ENCODE peak calls at places on chromosome 7, in four cellular contexts. One of them, this sample, is unnamed. For H3K4me1 and H3K36me3, the result is how much of the 10 kb centered on the place peaks cover.

GRCh38 chr7:45402480-45403218 is 171.5 kb upstream of the ADCY1 start:
- DNase-seq in GM23248: peak
- DNase-seq in NT2/D1: no peak
- DNase-seq in tibial nerve: peak
- DNase-seq in this sample: no peak

GRCh38 chr7:50308301-50309129 is 4.0 kb downstream of the IKZF1 start:
- DNase-seq in GM23248: no peak
- DNase-seq in NT2/D1: no peak
- DNase-seq in tibial nerve: no peak
- DNase-seq in this sample: no peak

GRCh38 chr7:142711722-142712616 is 37.3 kb upstream of the PRSS1 start:
- DNase-seq in GM23248: peak
- DNase-seq in NT2/D1: no peak
- DNase-seq in tibial nerve: no peak
- DNase-seq in this sample: no peak

GRCh38 chr7:124874644-124875163 is 54.9 kb downstream of the POT1 start:
- DNase-seq in GM23248: no peak
- DNase-seq in NT2/D1: no peak
- DNase-seq in tibial nerve: no peak
- DNase-seq in this sample: no peak

GRCh38 chr7:135164357-135165021 is 6.0 kb downstream of the CYREN start:
- DNase-seq in GM23248: peak
- DNase-seq in NT2/D1: no peak
- DNase-seq in tibial nerve: no peak
- DNase-seq in this sample: no peak

GRCh38 chr7:57646219-57646900 is 196.4 kb downstream of the ZNF716 start:
- DNase-seq in GM23248: no peak
- DNase-seq in NT2/D1: no peak
- DNase-seq in tibial nerve: no peak
- DNase-seq in this sample: no peak

GRCh38 chr7:129610709-129611245 is 743 bp upstream of the NRF1 start:
- DNase-seq in GM23248: peak
- DNase-seq in NT2/D1: no peak
- DNase-seq in tibial nerve: no peak
- DNase-seq in this sample: no peak

GRCh38 chr7:69457912-69458491 is 140.3 kb upstream of the AUTS2 start:
- DNase-seq in GM23248: peak
- DNase-seq in NT2/D1: peak
- DNase-seq in tibial nerve: peak
- DNase-seq in this sample: no peak

GRCh38 chr7:147525295-147525694 is 1065.3 kb upstream of the C7orf33 start:
- DNase-seq in GM23248: no peak
- DNase-seq in NT2/D1: no peak
- DNase-seq in tibial nerve: no peak
- DNase-seq in this sample: no peak

GRCh38 chr7:81600608-81601007 is 169.2 kb downstream of the HGF start:
- DNase-seq in GM23248: peak
- DNase-seq in NT2/D1: no peak
- DNase-seq in tibial nerve: no peak
- DNase-seq in this sample: no peak

DNA sequence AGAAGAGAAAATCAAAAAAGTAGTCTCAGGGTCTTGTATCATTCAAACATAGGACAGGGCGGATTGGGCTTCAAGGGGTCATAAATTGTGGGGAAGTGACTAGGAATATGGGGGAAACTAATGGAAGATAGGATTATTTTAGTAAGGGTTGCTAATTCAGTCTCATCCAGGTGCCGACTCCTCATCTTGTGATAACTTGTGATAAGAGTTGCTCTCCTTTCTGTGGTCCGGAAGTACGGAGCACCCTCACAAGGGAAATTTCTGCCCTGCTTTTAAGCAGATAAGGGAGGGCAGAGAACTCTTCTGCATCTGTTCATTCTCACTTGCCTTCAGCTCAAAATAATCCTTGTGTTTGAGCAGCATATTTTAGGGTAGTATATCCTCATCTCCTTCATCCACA is 436.4 kb upstream of the LRGUK start:
- DNase-seq in GM23248: no peak
- DNase-seq in NT2/D1: no peak
- DNase-seq in tibial nerve: no peak
- DNase-seq in this sample: no peak
- H3K4me1 ChIP-seq in GM23248: under half
- H3K4me1 ChIP-seq in NT2/D1: under half
- H3K4me1 ChIP-seq in tibial nerve: under half
- H3K4me1 ChIP-seq in this sample: under half

GRCh38 chr7:1103009-1103788 is 15.3 kb downstream of the GPER1 start:
- DNase-seq in GM23248: no peak
- DNase-seq in NT2/D1: no peak
- DNase-seq in tibial nerve: no peak
- DNase-seq in this sample: no peak
- H3K36me3 ChIP-seq in GM23248: under half
- H3K36me3 ChIP-seq in NT2/D1: half or more
- H3K36me3 ChIP-seq in tibial nerve: under half
- H3K36me3 ChIP-seq in this sample: under half

GRCh38 chr7:98210513-98211220 is 572 bp upstream of the BHLHA15 start:
- DNase-seq in GM23248: peak
- DNase-seq in NT2/D1: no peak
- DNase-seq in tibial nerve: no peak
- DNase-seq in this sample: no peak
- H3K4me3 ChIP-seq in GM23248: peak
- H3K4me3 ChIP-seq in NT2/D1: peak
- H3K4me3 ChIP-seq in tibial nerve: peak
- H3K4me3 ChIP-seq in this sample: no peak

GRCh38 chr7:139610595-139610994 is 87.1 kb downstream of the CLEC2L start:
- DNase-seq in GM23248: no peak
- DNase-seq in NT2/D1: no peak
- DNase-seq in tibial nerve: no peak
- DNase-seq in this sample: no peak
- H3K4me1 ChIP-seq in GM23248: under half
- H3K4me1 ChIP-seq in NT2/D1: under half
- H3K4me1 ChIP-seq in tibial nerve: under half
- H3K4me1 ChIP-seq in this sample: under half

GRCh38 chr7:152128252-152128651 is 102.8 kb downstream of the GALNT11 start:
- DNase-seq in GM23248: no peak
- DNase-seq in NT2/D1: no peak
- DNase-seq in tibial nerve: no peak
- DNase-seq in this sample: no peak
- H3K36me3 ChIP-seq in GM23248: under half
- H3K36me3 ChIP-seq in NT2/D1: under half
- H3K36me3 ChIP-seq in tibial nerve: under half
- H3K36me3 ChIP-seq in this sample: under half

DNA sequence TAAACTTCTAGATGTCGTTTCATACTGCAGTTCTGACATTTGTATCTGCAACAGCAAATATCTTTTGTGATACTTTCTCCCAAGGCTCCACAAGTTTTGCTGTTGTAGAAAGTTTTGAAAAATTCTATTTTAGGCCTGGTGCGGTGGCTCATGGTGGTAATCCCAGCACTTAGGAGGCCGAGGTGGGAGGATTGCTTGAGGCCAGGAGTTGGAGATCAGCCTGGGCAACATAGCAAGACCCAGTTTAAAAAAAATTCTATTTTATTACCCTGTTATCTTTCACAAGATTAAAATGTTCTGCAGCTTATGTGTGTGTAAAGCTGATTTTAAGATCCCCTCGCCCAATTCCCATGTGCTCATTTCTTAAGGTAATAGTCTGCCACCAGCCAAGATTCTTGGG is 1.4 kb downstream of the SND1 start:
- DNase-seq in GM23248: no peak
- DNase-seq in NT2/D1: no peak
- DNase-seq in tibial nerve: no peak
- DNase-seq in this sample: no peak
- H3K4me3 ChIP-seq in GM23248: peak
- H3K4me3 ChIP-seq in NT2/D1: peak
- H3K4me3 ChIP-seq in tibial nerve: no peak
- H3K4me3 ChIP-seq in this sample: no peak

DNA sequence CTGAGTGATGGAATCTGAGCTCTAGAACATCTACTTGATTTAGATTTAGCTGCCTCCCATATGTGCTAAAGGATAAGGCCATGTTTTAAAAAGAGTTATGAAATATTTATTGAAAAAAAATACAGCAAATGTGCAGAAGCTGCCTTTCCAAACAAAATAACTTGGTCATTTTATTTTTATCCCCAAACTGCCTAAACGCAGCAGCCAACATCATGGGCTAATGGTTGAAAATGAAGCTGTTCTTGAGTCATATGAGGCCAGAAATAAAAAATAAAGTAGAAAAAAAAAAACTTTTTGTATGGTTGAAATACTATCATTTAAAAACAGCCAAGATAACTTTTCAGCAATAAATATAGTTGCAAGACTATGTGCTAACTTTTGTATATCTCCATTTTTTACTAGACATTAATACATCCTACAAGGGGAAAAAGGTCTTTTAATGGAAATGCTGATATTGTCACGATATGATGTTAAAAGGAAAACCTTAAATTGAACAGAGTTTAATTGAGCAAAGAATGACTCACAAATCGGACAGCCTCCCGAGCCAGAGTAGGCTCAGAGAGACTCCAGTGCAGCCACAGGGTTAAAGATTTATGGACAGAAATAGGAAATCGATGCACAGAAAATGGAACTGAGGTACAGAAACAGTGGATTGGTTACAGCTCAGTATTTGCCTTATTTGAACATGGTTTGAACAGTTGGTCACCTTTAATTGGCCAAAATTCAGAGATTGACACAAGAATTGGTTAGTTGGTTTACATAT is 305.8 kb downstream of the MDFIC start:
- DNase-seq in GM23248: no peak
- DNase-seq in NT2/D1: no peak
- DNase-seq in tibial nerve: no peak
- DNase-seq in this sample: no peak
- H3K4me1 ChIP-seq in GM23248: under half
- H3K4me1 ChIP-seq in NT2/D1: under half
- H3K4me1 ChIP-seq in tibial nerve: under half
- H3K4me1 ChIP-seq in this sample: under half

GRCh38 chr7:39744620-39745019 is 121.2 kb downstream of the RALA start:
- DNase-seq in GM23248: no peak
- DNase-seq in NT2/D1: no peak
- DNase-seq in tibial nerve: no peak
- DNase-seq in this sample: no peak
- H3K36me3 ChIP-seq in GM23248: under half
- H3K36me3 ChIP-seq in NT2/D1: under half
- H3K36me3 ChIP-seq in tibial nerve: under half
- H3K36me3 ChIP-seq in this sample: under half

GRCh38 chr7:55533729-55534080 is 38.6 kb downstream of the VOPP1 start:
- DNase-seq in GM23248: no peak
- DNase-seq in NT2/D1: no peak
- DNase-seq in tibial nerve: no peak
- DNase-seq in this sample: no peak
- H3K4me3 ChIP-seq in GM23248: no peak
- H3K4me3 ChIP-seq in NT2/D1: no peak
- H3K4me3 ChIP-seq in tibial nerve: no peak
- H3K4me3 ChIP-seq in this sample: no peak